ENCODE peak calls at places on chromosome 6, in seven cellular contexts. One of them, this sample, is unnamed.

GRCh38 chr6:163579880-163580295 is 165.4 kb downstream of the QKI start:
- DNase-seq in HCT116: no peak
- DNase-seq in HepG2: no peak
- DNase-seq in K562: peak
- DNase-seq in H1: no peak
- DNase-seq in SK-N-SH: no peak
- DNase-seq in GM12878: no peak
- DNase-seq in this sample: no peak

GRCh38 chr6:150720774-150721233 is 121.1 kb downstream of the PLEKHG1 start:
- DNase-seq in HCT116: peak
- DNase-seq in HepG2: no peak
- DNase-seq in K562: no peak
- DNase-seq in H1: no peak
- DNase-seq in SK-N-SH: no peak
- DNase-seq in GM12878: peak
- DNase-seq in this sample: no peak

GRCh38 chr6:52389626-52390360 is 27.8 kb downstream of the PAQR8 start:
- DNase-seq in HCT116: peak
- DNase-seq in HepG2: peak
- DNase-seq in K562: peak
- DNase-seq in H1: no peak
- DNase-seq in SK-N-SH: peak
- DNase-seq in GM12878: peak
- DNase-seq in this sample: no peak

GRCh38 chr6:1321715-1322114 is 9.8 kb downstream of the FOXQ1 start:
- DNase-seq in HCT116: no peak
- DNase-seq in HepG2: no peak
- DNase-seq in K562: no peak
- DNase-seq in H1: no peak
- DNase-seq in SK-N-SH: no peak
- DNase-seq in GM12878: no peak
- DNase-seq in this sample: no peak

GRCh38 chr6:96505363-96505762 is 16.2 kb upstream of the UFL1 start:
- DNase-seq in HCT116: no peak
- DNase-seq in HepG2: no peak
- DNase-seq in K562: no peak
- DNase-seq in H1: no peak
- DNase-seq in SK-N-SH: no peak
- DNase-seq in GM12878: no peak
- DNase-seq in this sample: no peak

GRCh38 chr6:157056275-157056674 is 267.0 kb downstream of the TMEM242 start:
- DNase-seq in HCT116: no peak
- DNase-seq in HepG2: no peak
- DNase-seq in K562: no peak
- DNase-seq in H1: no peak
- DNase-seq in SK-N-SH: no peak
- DNase-seq in GM12878: no peak
- DNase-seq in this sample: no peak

GRCh38 chr6:80642452-80642851 is 536.0 kb downstream of the BCKDHB start:
- DNase-seq in HCT116: no peak
- DNase-seq in HepG2: no peak
- DNase-seq in K562: no peak
- DNase-seq in H1: no peak
- DNase-seq in SK-N-SH: no peak
- DNase-seq in GM12878: no peak
- DNase-seq in this sample: no peak

GRCh38 chr6:56764081-56764566 is 121.4 kb upstream of the DST start:
- DNase-seq in HCT116: peak
- DNase-seq in HepG2: peak
- DNase-seq in K562: peak
- DNase-seq in H1: no peak
- DNase-seq in SK-N-SH: peak
- DNase-seq in GM12878: peak
- DNase-seq in this sample: peak

DNA sequence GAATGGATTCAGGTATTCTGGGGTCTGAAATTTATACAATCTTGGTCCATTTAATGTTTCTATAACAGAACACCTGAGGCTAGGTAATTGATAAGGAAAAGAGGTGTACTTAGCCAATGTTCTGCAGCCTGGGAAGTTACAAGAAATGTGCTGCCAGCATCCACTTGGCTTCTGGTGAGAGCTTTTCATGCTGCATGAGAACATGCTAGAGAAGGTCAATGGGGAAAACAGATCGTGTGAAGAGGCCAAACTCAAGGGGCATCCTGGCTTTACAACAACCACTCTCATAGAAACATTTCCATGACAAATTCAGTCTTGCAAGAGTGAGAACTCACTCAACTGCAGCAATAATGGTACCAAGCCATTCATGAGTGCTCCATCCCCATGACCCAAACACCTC is 16.8 kb downstream of the IL22RA2 start:
- DNase-seq in HCT116: no peak
- DNase-seq in HepG2: no peak
- DNase-seq in K562: no peak
- DNase-seq in H1: no peak
- DNase-seq in SK-N-SH: no peak
- DNase-seq in GM12878: no peak
- DNase-seq in this sample: no peak
- TF ChIP-seq JUND in HCT116: no peak
- TF ChIP-seq JUND in HepG2: no peak
- TF ChIP-seq JUND in K562: no peak
- TF ChIP-seq JUND in H1: no peak
- TF ChIP-seq JUND in SK-N-SH: no peak
- TF ChIP-seq JUND in GM12878: no peak
- TF ChIP-seq JUND in this sample: no peak

DNA sequence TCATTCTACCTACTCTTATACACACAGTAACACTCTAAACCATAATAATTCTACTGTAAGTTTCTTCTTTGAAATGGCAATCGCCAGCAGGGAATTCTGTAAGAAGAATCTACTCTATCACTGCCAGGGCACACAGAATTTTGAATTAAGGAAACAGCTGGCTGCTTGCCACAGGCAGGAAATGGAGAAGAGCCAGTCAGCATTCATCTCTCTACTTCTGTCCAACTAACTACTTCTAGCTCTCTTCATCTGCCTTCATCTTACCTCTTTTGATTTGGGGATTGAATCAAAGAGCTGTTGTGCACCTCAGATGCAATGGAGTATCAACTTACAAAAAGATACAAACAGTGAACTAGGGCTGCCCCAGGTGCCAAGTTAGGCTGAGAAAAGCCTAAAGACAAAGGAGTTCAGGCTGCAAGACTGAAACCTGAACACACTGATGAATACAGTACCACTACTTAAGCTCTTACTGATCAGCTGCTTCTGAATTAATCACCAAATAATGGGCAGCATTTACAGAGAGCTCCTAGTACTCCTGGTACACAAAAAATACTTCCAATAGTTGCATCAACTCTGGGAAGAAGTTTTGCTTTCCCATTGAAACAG is 82.0 kb downstream of the PTPRK start:
- DNase-seq in HCT116: no peak
- DNase-seq in HepG2: no peak
- DNase-seq in K562: no peak
- DNase-seq in H1: no peak
- DNase-seq in SK-N-SH: no peak
- DNase-seq in GM12878: no peak
- DNase-seq in this sample: no peak
- TF ChIP-seq JUND in HCT116: no peak
- TF ChIP-seq JUND in HepG2: no peak
- TF ChIP-seq JUND in K562: no peak
- TF ChIP-seq JUND in H1: no peak
- TF ChIP-seq JUND in SK-N-SH: no peak
- TF ChIP-seq JUND in GM12878: no peak
- TF ChIP-seq JUND in this sample: no peak

DNA sequence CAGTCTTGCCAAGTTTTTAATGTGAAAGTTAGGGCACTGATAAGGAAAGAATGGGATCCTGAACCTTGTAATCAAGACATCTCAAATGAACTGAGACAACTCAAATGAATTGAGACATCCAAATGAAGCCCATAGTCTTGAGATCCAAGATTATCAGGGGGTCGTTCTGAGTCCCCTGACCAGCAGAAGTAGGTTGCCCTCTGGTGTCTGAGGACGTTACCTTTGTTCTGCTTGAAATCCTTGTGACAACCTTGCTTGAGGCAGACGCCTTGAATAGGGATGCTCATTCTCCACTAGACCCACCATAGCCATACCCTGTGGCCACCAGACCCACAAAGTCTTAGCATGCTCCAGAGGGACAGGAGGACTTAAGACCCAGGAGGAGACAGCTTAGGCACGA is 37.7 kb downstream of the ZBTB9 start:
- DNase-seq in HCT116: no peak
- DNase-seq in HepG2: no peak
- DNase-seq in K562: no peak
- DNase-seq in H1: no peak
- DNase-seq in SK-N-SH: no peak
- DNase-seq in GM12878: no peak
- DNase-seq in this sample: no peak
- TF ChIP-seq JUND in HCT116: no peak
- TF ChIP-seq JUND in HepG2: no peak
- TF ChIP-seq JUND in K562: no peak
- TF ChIP-seq JUND in H1: no peak
- TF ChIP-seq JUND in SK-N-SH: no peak
- TF ChIP-seq JUND in GM12878: no peak
- TF ChIP-seq JUND in this sample: no peak

DNA sequence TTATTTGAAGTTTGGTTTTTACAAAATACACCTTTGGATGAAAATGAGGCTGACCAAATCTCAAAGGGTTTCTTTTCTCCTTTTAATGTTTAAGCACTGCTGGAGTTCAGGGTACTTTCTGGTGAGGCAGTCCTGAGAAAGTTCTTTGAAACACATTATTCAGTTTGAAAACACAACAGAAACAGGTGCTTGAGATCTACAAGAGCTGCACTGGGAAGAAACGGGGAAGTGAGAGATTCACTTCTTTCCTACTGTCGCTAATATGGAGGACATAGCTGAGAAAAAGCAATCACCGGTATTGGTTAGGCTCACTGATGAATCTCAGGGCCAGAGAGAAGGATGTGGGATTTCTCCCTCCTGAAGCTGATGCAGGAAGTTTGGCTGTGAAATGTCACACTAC is 22.9 kb upstream of the TMEM170B start:
- DNase-seq in HCT116: no peak
- DNase-seq in HepG2: no peak
- DNase-seq in K562: no peak
- DNase-seq in H1: no peak
- DNase-seq in SK-N-SH: no peak
- DNase-seq in GM12878: peak
- DNase-seq in this sample: no peak
- TF ChIP-seq JUND in HCT116: no peak
- TF ChIP-seq JUND in HepG2: no peak
- TF ChIP-seq JUND in K562: no peak
- TF ChIP-seq JUND in H1: no peak
- TF ChIP-seq JUND in SK-N-SH: no peak
- TF ChIP-seq JUND in GM12878: no peak
- TF ChIP-seq JUND in this sample: no peak

DNA sequence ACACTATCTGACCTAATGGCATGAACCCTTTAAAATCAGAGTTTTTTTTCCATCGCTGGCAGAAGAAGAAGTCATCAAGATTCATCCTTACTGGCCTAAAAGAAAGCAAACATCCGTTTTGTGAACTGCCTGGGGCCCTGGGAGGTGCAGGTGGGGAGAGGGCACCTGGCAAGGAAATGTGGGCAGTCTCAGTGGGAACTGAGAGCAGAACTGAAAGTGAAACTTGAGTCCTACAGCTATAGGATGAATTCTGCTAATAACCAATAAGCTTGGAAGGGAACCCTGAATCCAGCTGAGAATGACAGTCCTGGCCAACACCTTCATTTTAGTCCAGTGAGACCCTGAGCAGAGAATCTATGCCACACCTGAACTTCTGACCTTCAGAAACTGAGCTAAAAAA is 130.0 kb upstream of the ASCC3 start:
- DNase-seq in HCT116: no peak
- DNase-seq in HepG2: no peak
- DNase-seq in K562: no peak
- DNase-seq in H1: no peak
- DNase-seq in SK-N-SH: no peak
- DNase-seq in GM12878: peak
- DNase-seq in this sample: no peak
- TF ChIP-seq JUND in HCT116: no peak
- TF ChIP-seq JUND in HepG2: no peak
- TF ChIP-seq JUND in K562: no peak
- TF ChIP-seq JUND in H1: no peak
- TF ChIP-seq JUND in SK-N-SH: no peak
- TF ChIP-seq JUND in GM12878: no peak
- TF ChIP-seq JUND in this sample: no peak

DNA sequence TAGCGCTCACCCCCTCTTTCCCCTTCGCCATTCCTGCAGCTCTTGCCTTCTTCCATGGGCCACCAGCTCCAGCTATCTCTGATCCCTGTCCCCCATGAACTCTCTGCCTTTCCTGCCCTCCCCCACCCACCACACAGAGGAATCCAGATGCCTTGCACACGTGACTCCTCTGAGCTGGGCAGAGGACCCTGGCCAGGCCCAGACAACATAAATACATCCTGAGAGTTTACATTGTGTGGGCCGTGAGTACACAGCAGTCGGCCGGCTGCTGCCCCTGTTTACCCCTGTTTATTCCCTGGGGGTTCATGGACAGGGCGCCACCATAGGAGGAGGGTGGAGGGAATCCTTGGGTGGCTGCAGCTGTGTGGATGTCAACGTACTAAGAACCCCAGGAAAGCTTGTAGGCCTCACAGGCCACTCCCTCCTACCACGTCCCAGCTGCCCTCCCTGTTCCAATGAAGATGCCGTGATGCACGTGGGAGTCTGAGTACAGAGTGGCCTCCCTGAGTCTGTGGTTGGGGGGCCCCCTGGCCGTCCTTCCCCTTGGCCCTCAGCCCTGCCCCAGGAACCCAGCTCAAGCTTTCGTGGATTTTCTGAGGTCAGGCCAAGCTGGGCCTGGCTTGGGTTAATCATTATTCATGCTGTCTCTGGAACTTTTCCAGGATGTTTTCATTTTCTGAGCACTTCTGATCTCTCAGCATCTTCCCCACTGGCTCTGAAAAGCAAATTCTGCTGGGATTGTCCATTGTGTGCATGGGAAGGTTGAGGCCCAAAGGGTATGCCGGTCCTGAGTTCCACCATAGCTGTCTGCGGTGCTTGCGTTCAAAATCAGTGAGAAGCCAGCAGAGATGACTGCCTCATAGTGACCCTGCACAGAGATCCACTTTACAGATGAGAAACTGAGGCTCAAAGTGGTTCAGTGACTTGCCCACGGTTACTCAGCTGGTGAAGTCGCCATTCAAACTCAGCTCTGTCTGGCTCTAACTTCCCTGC is 136.3 kb downstream of the MRPL14 start:
- DNase-seq in HCT116: no peak
- DNase-seq in HepG2: peak
- DNase-seq in K562: peak
- DNase-seq in H1: no peak
- DNase-seq in SK-N-SH: peak
- DNase-seq in GM12878: no peak
- DNase-seq in this sample: no peak
- TF ChIP-seq JUND in HCT116: no peak
- TF ChIP-seq JUND in HepG2: peak
- TF ChIP-seq JUND in K562: no peak
- TF ChIP-seq JUND in H1: no peak
- TF ChIP-seq JUND in SK-N-SH: no peak
- TF ChIP-seq JUND in GM12878: no peak
- TF ChIP-seq JUND in this sample: no peak

This sample was measured in T47D.